ENCODE peak calls at places on chromosomes 16 and 17, in seven cellular contexts. One of them, this sample, is unnamed.

GRCh38 chr17:37327341-37328090 is 48.3 kb upstream of the C17orf78 start:
- DNase-seq in tibial artery: no peak
- DNase-seq in breast epithelium: no peak
- DNase-seq in spleen: no peak
- DNase-seq in heart left ventricle: no peak
- DNase-seq in sigmoid colon: no peak
- DNase-seq in stomach: no peak
- DNase-seq in this sample: no peak

GRCh38 chr16:29995330-29995910 is at the start of gene HIRIP3:
- DNase-seq in tibial artery: peak; percentile 93
- DNase-seq in breast epithelium: peak; percentile 81
- DNase-seq in spleen: peak; percentile 95
- DNase-seq in heart left ventricle: peak; percentile 91
- DNase-seq in sigmoid colon: peak; percentile 94
- DNase-seq in stomach: peak; percentile 90
- DNase-seq in this sample: no peak

GRCh38 chr17:22217135-22217534 is 524.8 kb downstream of the KCNJ18 start:
- DNase-seq in tibial artery: no peak
- DNase-seq in breast epithelium: no peak
- DNase-seq in spleen: peak; percentile 17
- DNase-seq in heart left ventricle: no peak
- DNase-seq in sigmoid colon: no peak
- DNase-seq in stomach: no peak
- DNase-seq in this sample: no peak

GRCh38 chr17:50487213-50488096 is 8.8 kb downstream of the RSAD1 start:
- DNase-seq in tibial artery: no peak
- DNase-seq in breast epithelium: no peak
- DNase-seq in spleen: peak; percentile 57
- DNase-seq in heart left ventricle: no peak
- DNase-seq in sigmoid colon: no peak
- DNase-seq in stomach: peak; percentile 45
- DNase-seq in this sample: no peak

GRCh38 chr16:785563-786535 is 2.3 kb downstream of the RPUSD1 start:
- DNase-seq in tibial artery: no peak
- DNase-seq in breast epithelium: peak; percentile 41
- DNase-seq in spleen: peak; percentile 93
- DNase-seq in heart left ventricle: peak; percentile 66
- DNase-seq in sigmoid colon: peak; percentile 81
- DNase-seq in stomach: peak; percentile 82
- DNase-seq in this sample: no peak

GRCh38 chr16:67884684-67885083 is at the start of gene NRN1L:
- DNase-seq in tibial artery: peak; percentile 95
- DNase-seq in breast epithelium: peak; percentile 80
- DNase-seq in spleen: peak; percentile 73
- DNase-seq in heart left ventricle: peak; percentile 94
- DNase-seq in sigmoid colon: peak; percentile 98
- DNase-seq in stomach: peak; percentile 89
- DNase-seq in this sample: no peak

GRCh38 chr17:19713901-19714361 is 2.5 kb downstream of the SLC47A2 start:
- DNase-seq in tibial artery: peak; percentile 41
- DNase-seq in breast epithelium: no peak
- DNase-seq in spleen: no peak
- DNase-seq in heart left ventricle: no peak
- DNase-seq in sigmoid colon: peak; percentile 37
- DNase-seq in stomach: no peak
- DNase-seq in this sample: no peak

GRCh38 chr16:70157477-70158260 is 15.9 kb upstream of the CLEC18C start:
- DNase-seq in tibial artery: no peak
- DNase-seq in breast epithelium: no peak
- DNase-seq in spleen: peak; percentile 51
- DNase-seq in heart left ventricle: no peak
- DNase-seq in sigmoid colon: no peak
- DNase-seq in stomach: no peak
- DNase-seq in this sample: no peak

GRCh38 chr17:42097691-42098661 is at the start of gene ZNF385C:
- DNase-seq in tibial artery: no peak
- DNase-seq in breast epithelium: no peak
- DNase-seq in spleen: peak; percentile 78
- DNase-seq in heart left ventricle: no peak
- DNase-seq in sigmoid colon: no peak
- DNase-seq in stomach: peak; percentile 41
- DNase-seq in this sample: no peak

DNA sequence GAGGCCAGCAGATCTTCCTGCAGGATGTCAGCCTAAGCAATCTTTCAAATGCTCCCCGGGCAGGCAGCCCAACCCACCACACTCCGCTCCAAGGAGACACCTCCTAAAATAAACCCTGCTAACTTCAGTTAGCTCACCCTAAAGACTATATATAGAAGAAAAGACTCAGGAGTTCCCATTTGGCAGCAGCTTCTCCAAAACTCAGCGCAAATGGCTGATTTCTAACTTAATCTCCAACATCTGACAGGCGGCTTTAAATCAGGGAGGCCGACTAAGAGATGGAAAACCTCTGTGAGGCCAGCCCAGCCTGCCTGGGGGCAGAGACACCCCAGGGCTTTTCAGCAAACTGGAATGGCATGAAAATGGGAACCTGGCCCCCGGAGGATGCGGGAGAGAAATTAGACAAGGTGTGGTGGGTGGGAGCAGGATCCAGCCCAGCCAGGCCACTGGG is 91.6 kb downstream of the XYLT1 start:
- DNase-seq in tibial artery: peak; percentile 79
- DNase-seq in breast epithelium: no peak
- DNase-seq in spleen: no peak
- DNase-seq in heart left ventricle: peak; percentile 68
- DNase-seq in sigmoid colon: peak; percentile 93
- DNase-seq in stomach: no peak
- DNase-seq in this sample: no peak
- H3K4me1 ChIP-seq in tibial artery: peaks cover 35% of the 10 kb centered on the region
- H3K4me1 ChIP-seq in breast epithelium: no peaks in the 10 kb centered on the region
- H3K4me1 ChIP-seq in spleen: peaks cover 44% of the 10 kb centered on the region
- H3K4me1 ChIP-seq in heart left ventricle: peaks cover 10% of the 10 kb centered on the region
- H3K4me1 ChIP-seq in sigmoid colon: peaks cover 88% of the 10 kb centered on the region
- H3K4me1 ChIP-seq in stomach: peaks cover 83% of the 10 kb centered on the region
- H3K4me1 ChIP-seq in this sample: peaks cover 56% of the 10 kb centered on the region

DNA sequence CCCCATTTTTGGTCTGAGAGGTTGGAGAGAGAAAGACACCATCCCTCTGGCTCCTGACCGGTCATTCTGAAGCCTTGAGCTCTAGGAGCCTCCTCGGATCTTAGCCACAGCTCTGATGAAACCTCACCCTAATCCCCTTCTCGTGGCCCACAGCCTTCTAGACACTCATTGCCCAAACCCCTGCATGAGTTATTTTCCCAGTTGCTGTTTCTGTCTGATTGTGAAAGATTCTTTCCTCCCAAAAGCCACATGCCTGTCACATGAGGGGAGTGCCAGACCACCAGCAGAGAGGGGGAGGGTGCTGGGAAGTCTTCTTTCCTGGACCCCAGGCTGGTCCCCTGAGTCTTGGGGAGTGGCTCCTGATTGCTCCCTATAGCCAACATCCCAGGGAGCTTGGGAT is 17.6 kb upstream of the ABR start:
- DNase-seq in tibial artery: no peak
- DNase-seq in breast epithelium: no peak
- DNase-seq in spleen: no peak
- DNase-seq in heart left ventricle: no peak
- DNase-seq in sigmoid colon: peak; percentile 83
- DNase-seq in stomach: no peak
- DNase-seq in this sample: no peak
- H3K4me1 ChIP-seq in tibial artery: no peaks in the 10 kb centered on the region
- H3K4me1 ChIP-seq in breast epithelium: no peaks in the 10 kb centered on the region
- H3K4me1 ChIP-seq in spleen: peaks cover 54% of the 10 kb centered on the region
- H3K4me1 ChIP-seq in heart left ventricle: no peaks in the 10 kb centered on the region
- H3K4me1 ChIP-seq in sigmoid colon: no peaks in the 10 kb centered on the region
- H3K4me1 ChIP-seq in stomach: peaks cover 48% of the 10 kb centered on the region
- H3K4me1 ChIP-seq in this sample: peaks cover 30% of the 10 kb centered on the region

DNA sequence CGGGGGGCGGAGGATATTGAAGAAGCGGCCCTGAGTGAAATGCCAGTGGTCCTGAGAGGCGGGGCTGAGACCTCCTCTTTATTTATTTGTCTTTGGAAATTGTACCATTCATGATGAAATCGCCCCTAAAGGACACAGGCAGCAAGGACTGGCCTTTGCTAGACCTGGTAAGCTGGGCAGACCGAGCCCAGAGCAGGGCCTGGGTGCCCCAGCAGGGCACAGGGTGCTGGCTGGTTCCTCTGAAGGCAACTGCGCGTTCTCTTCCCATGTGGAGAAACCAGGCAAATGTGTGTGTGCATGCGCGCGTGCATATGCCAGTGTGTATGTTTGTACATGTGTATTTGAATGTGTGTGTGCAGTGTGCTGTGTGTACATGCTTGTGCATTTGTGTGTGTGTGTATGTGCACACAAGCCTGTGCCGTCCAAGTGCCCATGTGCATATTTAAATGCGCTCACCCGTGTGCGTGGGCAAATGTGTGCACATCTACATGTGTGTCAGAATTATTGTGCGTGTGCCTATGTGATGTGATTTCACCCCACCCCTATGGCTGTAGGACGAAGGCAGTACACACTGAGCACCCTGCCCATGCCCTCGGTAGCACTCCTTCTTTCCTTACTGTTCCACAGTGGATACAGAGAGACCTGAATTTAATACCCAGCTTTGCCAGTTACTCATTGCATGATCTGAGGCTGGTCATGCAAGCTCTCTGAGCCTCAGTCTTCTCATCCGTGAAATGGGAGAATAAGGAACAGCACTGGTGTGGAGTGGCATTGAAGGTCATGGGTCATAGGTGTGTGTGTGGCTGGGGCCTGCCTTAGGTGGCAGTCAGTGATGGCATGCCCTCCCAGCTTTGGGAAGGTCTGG is 105.2 kb downstream of the CMIP start:
- DNase-seq in tibial artery: no peak
- DNase-seq in breast epithelium: no peak
- DNase-seq in spleen: peak; percentile 66
- DNase-seq in heart left ventricle: no peak
- DNase-seq in sigmoid colon: no peak
- DNase-seq in stomach: no peak
- DNase-seq in this sample: no peak
- H3K4me1 ChIP-seq in tibial artery: peaks cover 9% of the 10 kb centered on the region
- H3K4me1 ChIP-seq in breast epithelium: peaks cover 5% of the 10 kb centered on the region
- H3K4me1 ChIP-seq in spleen: peaks cover 28% of the 10 kb centered on the region
- H3K4me1 ChIP-seq in heart left ventricle: peaks cover 24% of the 10 kb centered on the region
- H3K4me1 ChIP-seq in sigmoid colon: peaks cover 40% of the 10 kb centered on the region
- H3K4me1 ChIP-seq in stomach: peaks cover 91% of the 10 kb centered on the region
- H3K4me1 ChIP-seq in this sample: peaks cover 53% of the 10 kb centered on the region

DNA sequence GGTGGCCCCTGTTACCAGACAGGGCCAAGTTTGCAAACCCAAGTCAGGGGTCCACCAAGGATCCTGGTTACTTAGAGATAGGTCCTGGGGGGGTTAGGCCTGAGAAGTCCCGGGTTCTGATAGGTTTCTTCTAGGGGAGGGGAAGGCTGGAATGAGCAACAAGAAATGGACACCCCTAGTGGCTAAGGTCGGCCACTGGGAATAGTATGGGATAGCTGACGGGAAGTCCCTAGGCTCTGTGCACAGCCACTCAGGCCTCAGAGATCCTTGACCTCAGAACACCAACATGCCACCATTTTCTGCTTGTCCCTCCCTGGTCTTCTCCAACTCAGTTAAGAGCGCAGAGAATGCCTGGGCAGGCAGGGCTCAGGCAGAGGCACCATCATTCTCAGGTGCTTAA is 13.4 kb downstream of the TK2 start:
- DNase-seq in tibial artery: no peak
- DNase-seq in breast epithelium: no peak
- DNase-seq in spleen: no peak
- DNase-seq in heart left ventricle: no peak
- DNase-seq in sigmoid colon: no peak
- DNase-seq in stomach: no peak
- DNase-seq in this sample: no peak
- H3K4me1 ChIP-seq in tibial artery: no peaks in the 10 kb centered on the region
- H3K4me1 ChIP-seq in breast epithelium: no peaks in the 10 kb centered on the region
- H3K4me1 ChIP-seq in spleen: peaks cover 22% of the 10 kb centered on the region
- H3K4me1 ChIP-seq in heart left ventricle: no peaks in the 10 kb centered on the region
- H3K4me1 ChIP-seq in sigmoid colon: no peaks in the 10 kb centered on the region
- H3K4me1 ChIP-seq in stomach: no peaks in the 10 kb centered on the region
- H3K4me1 ChIP-seq in this sample: no peaks in the 10 kb centered on the region

GRCh38 chr17:65556014-65556909 is 5.2 kb downstream of the AXIN2 start:
- DNase-seq in tibial artery: peak; percentile 83
- DNase-seq in breast epithelium: peak; percentile 58
- DNase-seq in spleen: peak; percentile 92
- DNase-seq in heart left ventricle: peak; percentile 78
- DNase-seq in sigmoid colon: peak; percentile 89
- DNase-seq in stomach: peak; percentile 89
- DNase-seq in this sample: no peak
- H3K4me1 ChIP-seq in tibial artery: peaks cover 6% of the 10 kb centered on the region
- H3K4me1 ChIP-seq in breast epithelium: no peaks in the 10 kb centered on the region
- H3K4me1 ChIP-seq in spleen: no peaks in the 10 kb centered on the region
- H3K4me1 ChIP-seq in heart left ventricle: peaks cover 19% of the 10 kb centered on the region
- H3K4me1 ChIP-seq in sigmoid colon: no peaks in the 10 kb centered on the region
- H3K4me1 ChIP-seq in stomach: peaks cover 8% of the 10 kb centered on the region
- H3K4me1 ChIP-seq in this sample: peaks cover 43% of the 10 kb centered on the region

GRCh38 chr17:77145209-77145608 is 4.4 kb downstream of the SEC14L1 start:
- DNase-seq in tibial artery: no peak
- DNase-seq in breast epithelium: no peak
- DNase-seq in spleen: no peak
- DNase-seq in heart left ventricle: no peak
- DNase-seq in sigmoid colon: no peak
- DNase-seq in stomach: no peak
- DNase-seq in this sample: no peak
- H3K4me1 ChIP-seq in tibial artery: peaks cover 14% of the 10 kb centered on the region
- H3K4me1 ChIP-seq in breast epithelium: no peaks in the 10 kb centered on the region
- H3K4me1 ChIP-seq in spleen: peaks cover 62% of the 10 kb centered on the region
- H3K4me1 ChIP-seq in heart left ventricle: peaks cover 11% of the 10 kb centered on the region
- H3K4me1 ChIP-seq in sigmoid colon: peaks cover 33% of the 10 kb centered on the region
- H3K4me1 ChIP-seq in stomach: peaks cover 86% of the 10 kb centered on the region
- H3K4me1 ChIP-seq in this sample: peaks cover 35% of the 10 kb centered on the region

This sample was measured in vagina.